ENCODE peak calls at places on chromosomes 12 and 14, in eight cellular contexts. S is HepG2, N is Calu3, Q is breast epithelium, E is uterus, L is natural killer cell, Y is progenitor cell of endocrine pancreas, M is lower leg skin. H is an unnamed sample.

GRCh38 chr14:51283402-51283825 is 43.4 kb downstream of the TMX1 start:
- DNase-seq in Q (no peak), N (peak), E (no peak), M (no peak), S (peak), Y (no peak), L (no peak), H (peak)

GRCh38 chr14:77238356-77238755 is 32.6 kb downstream of the NGB start:
- DNase-seq in M (no peak), Y (no peak), Q (no peak), L (no peak), S (no peak), E (no peak), N (no peak), H (no peak)

GRCh38 chr14:105375635-105376057 is 22.7 kb upstream of the TEX22 start:
- DNase-seq in M (no peak), Q (no peak), N (no peak), S (no peak), Y (no peak), L (no peak), E (no peak), H (no peak)

GRCh38 chr12:30691122-30691879 is 4.4 kb downstream of the IPO8 start:
- DNase-seq in Y (no peak), L (no peak), N (no peak), E (no peak), M (no peak), Q (no peak), S (peak), H (no peak)

GRCh38 chr12:51323317-51323960 is 535 bp downstream of the BIN2 start:
- DNase-seq in S (no peak), N (no peak), Y (no peak), Q (no peak), L (peak), E (no peak), M (no peak), H (no peak)

GRCh38 chr12:52521581-52522266 is 1.5 kb upstream of the KRT5 start:
- DNase-seq in Y (peak), E (no peak), M (peak), S (no peak), Q (peak), L (peak), N (no peak), H (no peak)

GRCh38 chr14:104390221-104390931 is 189.2 kb upstream of the C14orf180 start:
- DNase-seq in Q (peak), N (no peak), M (peak), Y (peak), S (no peak), E (no peak), L (peak), H (no peak)

GRCh38 chr14:87102979-87103378 is 890.0 kb downstream of the GALC start:
- DNase-seq in M (no peak), S (no peak), L (no peak), Y (no peak), Q (no peak), N (no peak), E (no peak), H (no peak)

GRCh38 chr14:39441805-39442204 is 9.6 kb upstream of the FBXO33 start:
- DNase-seq in Q (no peak), E (no peak), N (no peak), Y (no peak), M (no peak), S (no peak), L (no peak), H (no peak)

GRCh38 chr12:88566430-88566829 is 13.8 kb downstream of the KITLG start:
- DNase-seq in E (no peak), Y (no peak), S (peak), M (no peak), N (peak), L (no peak), Q (no peak), H (no peak)

GRCh38 chr12:116236148-116236731 is 41.3 kb downstream of the MED13L start:
- DNase-seq in L (peak), N (peak), E (no peak), M (no peak), Q (peak), S (peak), Y (no peak), H (peak)

GRCh38 chr12:99067171-99067785 is 422.2 kb downstream of the APAF1 start:
- DNase-seq in Y (no peak), L (no peak), N (no peak), Q (no peak), M (no peak), E (no peak), S (no peak), H (no peak)

GRCh38 chr12:52835271-52836041 is 1.3 kb upstream of the KRT79 start:
- DNase-seq in E (no peak), Y (no peak), Q (no peak), M (peak), L (no peak), S (no peak), N (no peak), H (no peak)

GRCh38 chr12:113867258-113867657 is 98.9 kb downstream of the RBM19 start:
- DNase-seq in Y (no peak), M (no peak), L (no peak), S (peak), E (no peak), Q (no peak), N (peak), H (peak)

GRCh38 chr14:95040723-95041476 is 116.4 kb downstream of the DICER1 start:
- DNase-seq in Y (no peak), N (no peak), M (peak), L (no peak), S (no peak), Q (no peak), E (peak), H (no peak)

GRCh38 chr14:34053666-34054065 is 102.8 kb upstream of the EGLN3 start:
- DNase-seq in E (peak), Q (peak), L (no peak), M (no peak), S (no peak), N (no peak), Y (no peak), H (no peak)

GRCh38 chr12:110279976-110280783 is 867 bp upstream of the ATP2A2 start:
- DNase-seq in L (peak), Y (peak), M (peak), N (peak), Q (peak), S (no peak), E (no peak), H (no peak)

GRCh38 chr14:21059842-21060589 is 2.4 kb downstream of the RNASE8 start:
- DNase-seq in N (no peak), E (no peak), L (no peak), Q (no peak), M (peak), Y (no peak), S (no peak), H (no peak)

GRCh38 chr14:81400202-81400678 is at the start of gene STON2:
- DNase-seq in N (peak), M (peak), S (no peak), Y (no peak), Q (peak), L (no peak), E (no peak), H (no peak)

GRCh38 chr14:59262717-59263469 is 74.4 kb downstream of the DAAM1 start:
- DNase-seq in E (no peak), M (no peak), L (no peak), Q (no peak), N (no peak), Y (no peak), S (peak), H (no peak)

GRCh38 chr12:77377622-77378021 is 312.3 kb upstream of the E2F7 start:
- DNase-seq in Y (no peak), S (no peak), M (no peak), N (no peak), Q (no peak), E (no peak), L (no peak), H (no peak)

GRCh38 chr12:57455374-57456144 is 452 bp downstream of the INHBE start:
- DNase-seq in E (no peak), Q (no peak), L (no peak), N (no peak), M (no peak), S (no peak), Y (no peak), H (no peak)

GRCh38 chr12:57454213-57454565 is 918 bp upstream of the INHBE start:
- DNase-seq in N (no peak), Y (no peak), L (no peak), S (no peak), E (no peak), Q (no peak), M (no peak), H (no peak)

GRCh38 chr12:57454566-57455373 is at the start of gene INHBE:
- DNase-seq in N (peak), L (no peak), S (peak), E (no peak), Q (no peak), Y (no peak), M (no peak), H (peak)

GRCh38 chr12:57456737-57457490 is 1.8 kb downstream of the INHBE start:
- DNase-seq in N (no peak), M (no peak), Y (no peak), Q (no peak), S (no peak), E (no peak), L (no peak), H (no peak)

GRCh38 chr12:57456145-57456700 is 1.1 kb downstream of the INHBE start:
- DNase-seq in S (peak), L (no peak), M (no peak), Q (no peak), Y (peak), E (no peak), N (peak), H (peak)
- TF ChIP-seq CTCF in S (peak), L (peak), M (no peak), Q (peak), Y (peak), E (no peak), N (peak), H (peak)

GRCh38 chr14:57486767-57487379 is 6.8 kb downstream of the CCDC198 start:
- DNase-seq in Y (no peak), L (no peak), N (peak), E (no peak), S (peak), Q (no peak), M (no peak), H (peak)
- TF ChIP-seq CTCF in Y (peak), L (no peak), N (peak), E (peak), S (peak), Q (peak), M (no peak), H (peak)

DNA sequence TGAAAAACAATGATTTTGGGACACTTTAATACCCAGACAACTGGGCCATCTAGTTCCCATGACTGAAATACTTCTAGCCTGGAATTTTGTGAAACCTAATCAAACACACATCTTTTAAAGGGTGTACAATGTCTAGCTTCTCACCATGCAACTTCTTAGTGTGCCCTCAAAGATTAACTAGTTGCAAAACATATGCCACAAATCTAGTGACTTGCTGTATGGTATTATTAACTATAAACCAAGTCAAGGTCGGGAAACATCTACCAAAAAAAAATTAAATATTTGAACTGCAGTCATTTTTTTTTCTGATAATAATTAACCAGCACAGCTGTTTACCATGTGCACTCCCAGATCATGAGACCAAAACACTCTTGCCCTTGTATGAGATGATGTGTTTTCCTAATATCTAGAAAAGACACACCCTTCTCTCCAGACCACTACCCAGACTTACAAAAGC is 171.8 kb upstream of the FOXN3 start:
- DNase-seq in S (peak), N (no peak), L (no peak), E (no peak), Q (no peak), Y (no peak), M (no peak), H (no peak)
- TF ChIP-seq CTCF in S (no peak), N (no peak), L (no peak), E (no peak), Q (no peak), Y (no peak), M (no peak), H (no peak)

GRCh38 chr12:108850854-108851573 is 6.4 kb downstream of the SSH1 start:
- DNase-seq in E (peak), L (no peak), Y (no peak), S (no peak), N (no peak), Q (no peak), M (no peak), H (no peak)
- TF ChIP-seq CTCF in E (no peak), L (no peak), Y (no peak), S (no peak), N (no peak), Q (no peak), M (no peak), H (no peak)

GRCh38 chr14:68365228-68365627 is 427.6 kb downstream of the ZFP36L1 start:
- DNase-seq in E (no peak), S (no peak), M (no peak), L (no peak), N (no peak), Y (no peak), Q (no peak), H (no peak)
- TF ChIP-seq CTCF in E (no peak), S (no peak), M (no peak), L (no peak), N (no peak), Y (no peak), Q (no peak), H (no peak)

GRCh38 chr12:1592444-1593231 is 1.7 kb downstream of the FBXL14 start:
- DNase-seq in Y (peak), E (no peak), L (peak), N (peak), M (no peak), Q (no peak), S (no peak), H (peak)
- TF ChIP-seq CTCF in Y (peak), E (no peak), L (no peak), N (peak), M (no peak), Q (no peak), S (no peak), H (no peak)

DNA sequence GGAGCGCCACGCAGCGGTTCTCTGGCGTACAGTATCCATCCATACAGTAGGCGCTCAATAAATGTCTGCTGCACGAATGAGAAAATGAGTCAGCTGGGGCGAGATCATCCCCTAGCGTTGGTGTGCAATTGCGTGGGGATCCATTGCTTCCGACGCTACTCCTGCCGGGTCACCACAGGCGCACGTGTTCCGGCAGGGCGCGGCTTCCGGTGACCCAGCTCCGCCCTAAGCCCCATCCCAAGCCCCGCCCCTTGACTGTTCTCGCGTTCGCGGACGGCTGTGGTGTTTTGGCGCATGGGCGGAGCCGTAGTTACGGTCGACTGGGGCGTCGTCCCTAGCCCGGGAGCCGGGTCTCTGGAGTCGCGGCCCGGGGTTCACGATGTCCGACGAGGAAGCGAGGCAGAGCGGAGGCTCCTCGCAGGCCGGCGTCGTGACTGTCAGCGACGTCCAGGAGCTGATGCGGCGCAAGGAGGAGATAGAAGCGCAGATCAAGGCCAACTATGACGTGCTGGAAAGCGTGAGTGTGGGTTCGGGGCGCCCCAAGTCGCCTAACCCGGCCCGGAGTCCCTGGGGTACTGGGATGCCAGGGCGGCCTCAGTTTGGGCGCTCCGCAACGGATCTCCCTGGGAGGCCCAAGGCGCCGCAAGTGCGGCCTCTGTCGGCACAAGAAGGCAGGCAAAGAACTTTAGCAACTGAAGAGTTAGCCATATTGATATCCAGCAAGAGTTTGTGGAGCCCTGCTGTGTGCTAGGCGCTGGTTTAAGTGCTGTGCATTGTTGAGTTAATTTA is at the start of gene PSMD9:
- DNase-seq in N (peak), E (peak), Q (peak), M (peak), S (peak), L (peak), Y (peak), H (peak)
- TF ChIP-seq CTCF in N (peak), E (peak), Q (peak), M (no peak), S (peak), L (peak), Y (peak), H (peak)

GRCh38 chr14:103107941-103108748 is 13.6 kb downstream of the EXOC3L4 start:
- DNase-seq in M (no peak), L (no peak), S (no peak), N (no peak), Q (no peak), Y (no peak), E (no peak), H (no peak)
- TF ChIP-seq CTCF in M (no peak), L (no peak), S (no peak), N (no peak), Q (no peak), Y (no peak), E (no peak), H (no peak)

GRCh38 chr14:60490270-60490669 is 4.4 kb upstream of the C14orf39 start:
- DNase-seq in E (no peak), M (no peak), L (no peak), N (no peak), Q (no peak), Y (no peak), S (no peak), H (no peak)

GRCh38 chr14:60485057-60485599 is 735 bp downstream of the C14orf39 start:
- DNase-seq in S (no peak), M (no peak), Q (no peak), N (no peak), Y (no peak), L (no peak), E (no peak), H (peak)

GRCh38 chr14:60485600-60486251 is at the start of gene C14orf39:
- DNase-seq in L (no peak), N (no peak), Q (no peak), E (no peak), S (no peak), Y (peak), M (no peak), H (peak)

GRCh38 chr14:60487211-60487610 is 1.3 kb upstream of the C14orf39 start:
- DNase-seq in S (no peak), N (no peak), L (no peak), E (no peak), Q (no peak), M (no peak), Y (no peak), H (no peak)

DNA sequence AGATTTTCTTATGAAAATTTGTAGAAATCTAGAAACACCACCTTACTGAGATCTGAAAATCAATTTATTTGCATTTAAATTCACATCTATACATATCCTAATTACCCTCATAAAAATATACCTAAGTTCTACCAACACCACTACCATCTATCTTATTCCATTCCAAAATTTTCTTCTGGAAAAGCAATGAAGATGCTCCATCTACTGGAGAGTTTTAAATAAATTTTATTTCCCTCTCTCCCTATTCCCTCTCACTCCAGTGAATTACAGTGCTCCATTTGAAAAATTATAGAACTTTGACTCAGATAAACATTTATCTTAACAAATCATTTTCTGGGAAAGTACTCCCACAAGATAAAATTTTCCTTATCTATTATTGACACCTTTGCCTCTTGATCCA is 2.3 kb upstream of the C14orf39 start:
- DNase-seq in S (no peak), L (no peak), E (no peak), Q (no peak), N (no peak), Y (no peak), M (no peak), H (no peak)
- TF ChIP-seq CTCF in S (no peak), L (no peak), E (no peak), Q (no peak), N (no peak), Y (peak), M (no peak), H (no peak)

GRCh38 chr12:103846415-103846814 is 5.4 kb upstream of the NT5DC3 start:
- DNase-seq in Y (no peak), L (no peak), Q (no peak), M (no peak), S (no peak), N (no peak), E (no peak), H (no peak)
- TF ChIP-seq CTCF in Y (no peak), L (no peak), Q (no peak), M (no peak), S (no peak), N (no peak), E (no peak), H (no peak)